ENCODE peak calls at places on chromosome 16, in six cellular contexts. Q is HTR-8/SVneo; B is stimulated activated CD4-positive, alpha-beta T cell treated with anti-CD3 and anti-CD28 coated beads, Interleukin-1b, Interleukin-23, amount 100 ng/mL, for 24 hours; L is posterior cingulate gyrus; R is AG08395; H is T-helper 2 cell. G is an unnamed sample.

GRCh38 chr16:561413-561794 is 1.2 kb downstream of the PRR35 start:
- DNase-seq in Q (no peak), B (no peak), L (no peak), R (no peak), H (no peak), G (no peak)

GRCh38 chr16:4523686-4524085 is 14.9 kb downstream of the CDIP1 start:
- DNase-seq in Q (no peak), B (no peak), L (no peak), R (no peak), H (no peak), G (no peak)

GRCh38 chr16:50166511-50167500 is 13.7 kb downstream of the TENT4B start:
- DNase-seq in Q (no peak), B (no peak), L (no peak), R (no peak), H (no peak), G (no peak)

GRCh38 chr16:2280981-2281542 is 13.1 kb upstream of the RNPS1 start:
- DNase-seq in Q (no peak), B (no peak), L (no peak), R (no peak), H (no peak), G (no peak)

GRCh38 chr16:86567701-86568571 is 1.3 kb downstream of the FOXC2 start:
- DNase-seq in Q (no peak), B (no peak), L (no peak), R (peak; percentile 55), H (no peak), G (peak; percentile 65)

GRCh38 chr16:84482001-84482891 is 22.2 kb downstream of the MEAK7 start:
- DNase-seq in Q (no peak), B (no peak), L (no peak), R (no peak), H (no peak), G (no peak)

GRCh38 chr16:59195242-59195641 is 461.1 kb upstream of the GOT2 start:
- DNase-seq in Q (no peak), B (no peak), L (no peak), R (no peak), H (no peak), G (no peak)

GRCh38 chr16:30526137-30526822 is at the start of gene ZNF768:
- DNase-seq in Q (peak; percentile 40), B (no peak), L (no peak), R (peak; percentile 61), H (no peak), G (no peak)

G was measured in SW 1271.